ENCODE peak calls at places on chromosome 21, in four cellular contexts. One of them, this sample, is unnamed.

GRCh38 chr21:29477941-29478340 is 179.2 kb downstream of the BACH1 start:
- DNase-seq in fibroblast of pulmonary artery: peak; percentile 7
- DNase-seq in breast epithelium: no peak
- DNase-seq in AG09309: no peak
- DNase-seq in this sample: peak; percentile 51

GRCh38 chr21:46622226-46622625 is 13.2 kb upstream of the PRMT2 start:
- DNase-seq in fibroblast of pulmonary artery: no peak
- DNase-seq in breast epithelium: peak; percentile 74
- DNase-seq in AG09309: no peak
- DNase-seq in this sample: no peak

GRCh38 chr21:46551636-46552241 is 53.1 kb downstream of the S100B start:
- DNase-seq in fibroblast of pulmonary artery: no peak
- DNase-seq in breast epithelium: peak; percentile 16
- DNase-seq in AG09309: no peak
- DNase-seq in this sample: no peak

GRCh38 chr21:43782741-43783700 is 6.4 kb upstream of the RRP1 start:
- DNase-seq in fibroblast of pulmonary artery: no peak
- DNase-seq in breast epithelium: no peak
- DNase-seq in AG09309: no peak
- DNase-seq in this sample: no peak

GRCh38 chr21:43273708-43274021 is 104.9 kb downstream of the CRYAA start:
- DNase-seq in fibroblast of pulmonary artery: no peak
- DNase-seq in breast epithelium: no peak
- DNase-seq in AG09309: no peak
- DNase-seq in this sample: no peak

GRCh38 chr21:31624181-31624580 is 35.3 kb upstream of the SOD1 start:
- DNase-seq in fibroblast of pulmonary artery: no peak
- DNase-seq in breast epithelium: no peak
- DNase-seq in AG09309: no peak
- DNase-seq in this sample: no peak

GRCh38 chr21:44886113-44887075 is 12.9 kb upstream of the PTTG1IP start:
- DNase-seq in fibroblast of pulmonary artery: no peak
- DNase-seq in breast epithelium: no peak
- DNase-seq in AG09309: no peak
- DNase-seq in this sample: no peak

GRCh38 chr21:36093512-36093911 is 23.7 kb downstream of the CBR1 start:
- DNase-seq in fibroblast of pulmonary artery: no peak
- DNase-seq in breast epithelium: no peak
- DNase-seq in AG09309: no peak
- DNase-seq in this sample: no peak

GRCh38 chr21:36518883-36519492 is 39.1 kb upstream of the CLDN14 start:
- DNase-seq in fibroblast of pulmonary artery: no peak
- DNase-seq in breast epithelium: no peak
- DNase-seq in AG09309: no peak
- DNase-seq in this sample: no peak

GRCh38 chr21:18387994-18388393 is 15.6 kb downstream of the TMPRSS15 start:
- DNase-seq in fibroblast of pulmonary artery: no peak
- DNase-seq in breast epithelium: no peak
- DNase-seq in AG09309: no peak
- DNase-seq in this sample: no peak

GRCh38 chr21:45219517-45219916 is 68.2 kb downstream of the POFUT2 start:
- DNase-seq in fibroblast of pulmonary artery: peak; percentile 31
- DNase-seq in breast epithelium: no peak
- DNase-seq in AG09309: no peak
- DNase-seq in this sample: no peak

GRCh38 chr21:39180429-39181019 is 2.7 kb downstream of the PSMG1 start:
- DNase-seq in fibroblast of pulmonary artery: no peak
- DNase-seq in breast epithelium: no peak
- DNase-seq in AG09309: no peak
- DNase-seq in this sample: no peak

GRCh38 chr21:34534522-34534921 is 22.5 kb upstream of the KCNE1 start:
- DNase-seq in fibroblast of pulmonary artery: no peak
- DNase-seq in breast epithelium: no peak
- DNase-seq in AG09309: no peak
- DNase-seq in this sample: peak; percentile 25

GRCh38 chr21:44784810-44785209 is 16.8 kb downstream of the UBE2G2 start:
- DNase-seq in fibroblast of pulmonary artery: no peak
- DNase-seq in breast epithelium: no peak
- DNase-seq in AG09309: no peak
- DNase-seq in this sample: no peak

GRCh38 chr21:45246535-45247320 is 41.0 kb downstream of the POFUT2 start:
- DNase-seq in fibroblast of pulmonary artery: no peak
- DNase-seq in breast epithelium: no peak
- DNase-seq in AG09309: no peak
- DNase-seq in this sample: no peak

GRCh38 chr21:35222541-35222941 is 173.4 kb upstream of the RUNX1 start:
- DNase-seq in fibroblast of pulmonary artery: no peak
- DNase-seq in breast epithelium: no peak
- DNase-seq in AG09309: no peak
- DNase-seq in this sample: no peak

GRCh38 chr21:46109251-46110221 is 11.6 kb downstream of the COL6A2 start:
- DNase-seq in fibroblast of pulmonary artery: no peak
- DNase-seq in breast epithelium: peak; percentile 10
- DNase-seq in AG09309: no peak
- DNase-seq in this sample: no peak

GRCh38 chr21:45877821-45878469 is 103.6 kb upstream of the COL6A1 start:
- DNase-seq in fibroblast of pulmonary artery: no peak
- DNase-seq in breast epithelium: no peak
- DNase-seq in AG09309: no peak
- DNase-seq in this sample: no peak

GRCh38 chr21:19913995-19914394 is 1084.2 kb upstream of the NCAM2 start:
- DNase-seq in fibroblast of pulmonary artery: no peak
- DNase-seq in breast epithelium: no peak
- DNase-seq in AG09309: no peak
- DNase-seq in this sample: no peak

GRCh38 chr21:44869860-44870747 is 3.4 kb downstream of the PTTG1IP start:
- DNase-seq in fibroblast of pulmonary artery: peak; percentile 94
- DNase-seq in breast epithelium: peak; percentile 76
- DNase-seq in AG09309: peak; percentile 79
- DNase-seq in this sample: peak; percentile 77

GRCh38 chr21:25639167-25639921 is at the start of gene JAM2:
- DNase-seq in fibroblast of pulmonary artery: peak; percentile 6
- DNase-seq in breast epithelium: peak; percentile 23
- DNase-seq in AG09309: no peak
- DNase-seq in this sample: no peak

GRCh38 chr21:39007532-39007931 is 175.7 kb downstream of the PSMG1 start:
- DNase-seq in fibroblast of pulmonary artery: no peak
- DNase-seq in breast epithelium: peak; percentile 48
- DNase-seq in AG09309: no peak
- DNase-seq in this sample: no peak

GRCh38 chr21:25939396-25939761 is 204.6 kb downstream of the GABPA start:
- DNase-seq in fibroblast of pulmonary artery: no peak
- DNase-seq in breast epithelium: no peak
- DNase-seq in AG09309: no peak
- DNase-seq in this sample: no peak

GRCh38 chr21:30463713-30464112 is 16.5 kb downstream of the KRTAP19-1 start:
- DNase-seq in fibroblast of pulmonary artery: no peak
- DNase-seq in breast epithelium: no peak
- DNase-seq in AG09309: no peak
- DNase-seq in this sample: no peak

GRCh38 chr21:38916214-38916964 is 110.7 kb downstream of the ETS2 start:
- DNase-seq in fibroblast of pulmonary artery: no peak
- DNase-seq in breast epithelium: no peak
- DNase-seq in AG09309: no peak
- DNase-seq in this sample: no peak

GRCh38 chr21:30831194-30831765 is 1.7 kb upstream of the KRTAP7-1 start:
- DNase-seq in fibroblast of pulmonary artery: peak; percentile 10
- DNase-seq in breast epithelium: no peak
- DNase-seq in AG09309: no peak
- DNase-seq in this sample: no peak

GRCh38 chr21:29656504-29657227 is 283.1 kb downstream of the GRIK1 start:
- DNase-seq in fibroblast of pulmonary artery: peak; percentile 82
- DNase-seq in breast epithelium: no peak
- DNase-seq in AG09309: peak; percentile 8
- DNase-seq in this sample: peak; percentile 66

GRCh38 chr21:44650265-44650972 is 4.0 kb downstream of the KRTAP12-4 start:
- DNase-seq in fibroblast of pulmonary artery: no peak
- DNase-seq in breast epithelium: no peak
- DNase-seq in AG09309: no peak
- DNase-seq in this sample: no peak

GRCh38 chr21:26112127-26112742 is 58.3 kb downstream of the APP start:
- DNase-seq in fibroblast of pulmonary artery: no peak
- DNase-seq in breast epithelium: no peak
- DNase-seq in AG09309: no peak
- DNase-seq in this sample: no peak

GRCh38 chr21:33266050-33266783 is at the start of gene IL10RB:
- DNase-seq in fibroblast of pulmonary artery: peak; percentile 40
- DNase-seq in breast epithelium: peak; percentile 54
- DNase-seq in AG09309: no peak
- DNase-seq in this sample: no peak

GRCh38 chr21:33267250-33267649 is 1.1 kb downstream of the IL10RB start:
- DNase-seq in fibroblast of pulmonary artery: no peak
- DNase-seq in breast epithelium: no peak
- DNase-seq in AG09309: no peak
- DNase-seq in this sample: no peak

GRCh38 chr21:33265664-33266049 is 510 bp upstream of the IL10RB start:
- DNase-seq in fibroblast of pulmonary artery: no peak
- DNase-seq in breast epithelium: peak; percentile 51
- DNase-seq in AG09309: no peak
- DNase-seq in this sample: no peak

GRCh38 chr21:33268392-33268735 is 2.2 kb downstream of the IL10RB start:
- DNase-seq in fibroblast of pulmonary artery: no peak
- DNase-seq in breast epithelium: no peak
- DNase-seq in AG09309: no peak
- DNase-seq in this sample: no peak

DNA sequence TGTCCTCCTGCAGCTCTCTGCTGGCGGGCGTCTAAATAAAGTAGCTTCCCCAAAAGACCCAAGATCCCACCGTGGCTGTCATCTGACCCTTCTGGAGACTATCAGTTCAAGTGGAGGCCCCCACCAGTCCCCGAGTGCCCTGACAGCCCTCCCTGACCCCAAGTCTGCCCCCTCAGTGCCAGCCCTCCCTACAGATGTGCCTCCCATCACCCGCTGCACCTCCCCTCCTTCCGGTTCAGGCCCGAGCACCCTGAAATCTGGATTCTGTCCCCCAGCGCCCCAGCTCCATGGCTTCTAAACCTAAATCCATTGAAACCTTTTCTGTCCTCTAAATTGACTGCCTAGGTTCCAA is 593 bp downstream of the IL10RB start:
- DNase-seq in fibroblast of pulmonary artery: no peak
- DNase-seq in breast epithelium: no peak
- DNase-seq in AG09309: no peak
- DNase-seq in this sample: no peak
- H3K4me3 ChIP-seq in fibroblast of pulmonary artery: peak overlapping the region; percentile 80
- H3K4me3 ChIP-seq in breast epithelium: peak overlapping the region; percentile 98
- H3K4me3 ChIP-seq in AG09309: peak overlapping the region; percentile 93
- H3K4me3 ChIP-seq in this sample: peak overlapping the region; percentile 82

GRCh38 chr21:27802816-27803475 is 836.1 kb upstream of the ADAMTS5 start:
- DNase-seq in fibroblast of pulmonary artery: peak; percentile 51
- DNase-seq in breast epithelium: no peak
- DNase-seq in AG09309: no peak
- DNase-seq in this sample: no peak
- H3K4me3 ChIP-seq in fibroblast of pulmonary artery: no peak overlapping the region
- H3K4me3 ChIP-seq in breast epithelium: no peak overlapping the region
- H3K4me3 ChIP-seq in AG09309: no peak overlapping the region
- H3K4me3 ChIP-seq in this sample: no peak overlapping the region

DNA sequence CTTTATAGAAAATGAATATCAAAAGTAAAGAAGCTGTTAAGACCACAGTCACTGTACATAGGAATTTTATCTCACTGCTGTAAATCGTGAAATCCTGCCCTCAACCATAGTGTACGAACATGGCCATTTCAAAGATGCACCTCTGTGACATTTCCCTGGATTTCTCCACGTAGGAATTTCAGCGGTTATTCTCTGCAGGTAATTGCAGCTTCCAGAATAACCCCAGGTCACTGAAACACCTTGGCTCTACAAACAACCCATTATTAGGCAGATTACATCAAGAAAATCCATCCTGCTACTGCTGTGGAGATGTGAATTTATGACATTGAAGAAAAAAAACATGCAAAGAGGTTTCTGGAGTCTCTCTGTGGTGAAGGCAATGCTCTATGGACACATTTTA is 196.2 kb upstream of the USP25 start:
- DNase-seq in fibroblast of pulmonary artery: no peak
- DNase-seq in breast epithelium: no peak
- DNase-seq in AG09309: no peak
- DNase-seq in this sample: no peak
- H3K4me3 ChIP-seq in fibroblast of pulmonary artery: no peak overlapping the region
- H3K4me3 ChIP-seq in breast epithelium: no peak overlapping the region
- H3K4me3 ChIP-seq in AG09309: no peak overlapping the region
- H3K4me3 ChIP-seq in this sample: no peak overlapping the region

DNA sequence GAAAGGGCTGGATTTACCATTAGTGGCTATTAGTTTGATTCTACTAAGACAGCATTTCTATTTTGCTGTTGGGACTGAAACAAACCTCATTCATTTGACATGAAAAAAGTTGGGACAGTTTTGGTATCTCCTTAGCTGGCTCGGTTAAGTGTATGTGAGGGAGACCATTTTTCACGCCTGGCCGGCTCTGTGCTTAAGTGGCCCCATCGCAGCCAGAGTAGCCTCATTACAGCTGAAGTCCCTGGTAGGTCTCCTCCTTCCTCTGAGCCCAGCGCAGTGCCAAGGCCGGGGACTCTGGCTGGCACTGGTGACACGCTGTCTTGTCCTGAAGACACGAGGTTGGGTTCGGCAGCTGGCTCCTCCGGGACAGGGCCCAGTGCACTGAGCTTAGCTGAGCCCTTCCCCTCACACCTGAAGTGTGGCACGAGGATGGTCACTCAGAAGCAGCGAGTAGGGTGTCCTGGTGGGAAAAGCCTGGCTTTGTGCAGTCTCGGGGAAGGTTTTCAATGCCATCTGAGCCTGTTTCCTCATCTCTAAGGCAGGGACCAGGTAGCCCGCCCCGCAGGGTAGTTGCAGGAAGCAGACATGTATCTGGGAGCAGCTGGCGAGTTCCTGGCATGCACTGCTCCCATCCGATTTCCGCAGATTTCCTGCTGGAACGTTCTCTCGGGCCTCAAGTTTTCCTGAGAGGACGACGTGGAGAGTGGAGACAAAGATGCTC is 196.5 kb downstream of the DYRK1A start:
- DNase-seq in fibroblast of pulmonary artery: no peak
- DNase-seq in breast epithelium: no peak
- DNase-seq in AG09309: no peak
- DNase-seq in this sample: no peak
- H3K4me3 ChIP-seq in fibroblast of pulmonary artery: peak overlapping the region; percentile 55
- H3K4me3 ChIP-seq in breast epithelium: peak overlapping the region; percentile 94
- H3K4me3 ChIP-seq in AG09309: peak overlapping the region; percentile 66
- H3K4me3 ChIP-seq in this sample: peak overlapping the region; percentile 69

This sample was measured in skeletal muscle cell.